ENCODE peak calls at places on chromosomes 12 and 14, in six cellular contexts. K is natural killer cell, M is bronchial epithelial cell, U is HFF-Myc, J is IMR-90, O is Calu3. P is an unnamed sample.

GRCh38 chr12:116043673-116044072 is 233.8 kb downstream of the MED13L start:
- DNase-seq in M (no peak), O (no peak), U (no peak), K (no peak), J (no peak), P (no peak)

GRCh38 chr14:105201928-105202513 is 20.9 kb upstream of the NUDT14 start:
- DNase-seq in K (no peak), M (no peak), O (no peak), U (no peak), J (no peak), P (no peak)

GRCh38 chr14:79573486-79573885 is 637.8 kb downstream of the DIO2 start:
- DNase-seq in K (no peak), O (no peak), U (no peak), J (peak; percentile 82), M (no peak), P (no peak)

GRCh38 chr12:48977290-48978281 is 536 bp upstream of the WNT1 start:
- DNase-seq in M (no peak), K (peak; percentile 87), U (no peak), J (peak; percentile 80), O (peak; percentile 69), P (peak; percentile 79)

GRCh38 chr14:36556811-36557433 is 25.5 kb downstream of the NKX2-8 start:
- DNase-seq in K (no peak), J (peak; percentile 7), O (peak; percentile 54), U (no peak), M (peak; percentile 22), P (no peak)

GRCh38 chr12:58920956-58921861 is 905 bp upstream of the LRIG3 start:
- DNase-seq in K (no peak), O (peak; percentile 53), J (no peak), U (no peak), M (no peak), P (no peak)

GRCh38 chr12:12319501-12320322 is 30.3 kb downstream of the MANSC1 start:
- DNase-seq in M (no peak), U (no peak), J (no peak), K (no peak), O (no peak), P (no peak)

GRCh38 chr12:111823891-111824290 is 18.1 kb upstream of the MAPKAPK5 start:
- DNase-seq in O (no peak), M (no peak), K (no peak), J (no peak), U (no peak), P (no peak)

GRCh38 chr12:61916856-61917255 is 343.3 kb upstream of the USP15 start:
- DNase-seq in M (peak; percentile 12), O (no peak), K (no peak), J (no peak), U (no peak), P (no peak)

GRCh38 chr12:55818140-55818728 is 393 bp downstream of the ORMDL2 start:
- DNase-seq in M (no peak), K (no peak), O (no peak), U (no peak), J (no peak), P (no peak)

GRCh38 chr12:6635856-6636521 is at the start of gene LPAR5:
- DNase-seq in M (peak; percentile 84), J (no peak), K (peak; percentile 31), U (no peak), O (peak; percentile 70), P (peak; percentile 61)

GRCh38 chr12:124422570-124423523 is 128.0 kb downstream of the RFLNA start:
- DNase-seq in K (no peak), M (peak; percentile 83), O (peak; percentile 85), J (peak; percentile 94), U (peak; percentile 77), P (no peak)

GRCh38 chr12:71415336-71416231 is 24.0 kb upstream of the LGR5 start:
- DNase-seq in M (peak; percentile 58), O (peak; percentile 56), K (no peak), J (peak; percentile 59), U (peak; percentile 37), P (no peak)

GRCh38 chr12:78036889-78037288 is 206.2 kb downstream of the NAV3 start:
- DNase-seq in M (no peak), O (no peak), K (no peak), J (no peak), U (no peak), P (no peak)

GRCh38 chr14:84006643-84007137 is 1523.3 kb upstream of the FLRT2 start:
- DNase-seq in K (no peak), O (no peak), J (no peak), U (no peak), M (no peak), P (no peak)
- TF ChIP-seq CTCF in K (no peak), O (no peak), J (peak; percentile 1), U (no peak), M (no peak), P (no peak)

DNA sequence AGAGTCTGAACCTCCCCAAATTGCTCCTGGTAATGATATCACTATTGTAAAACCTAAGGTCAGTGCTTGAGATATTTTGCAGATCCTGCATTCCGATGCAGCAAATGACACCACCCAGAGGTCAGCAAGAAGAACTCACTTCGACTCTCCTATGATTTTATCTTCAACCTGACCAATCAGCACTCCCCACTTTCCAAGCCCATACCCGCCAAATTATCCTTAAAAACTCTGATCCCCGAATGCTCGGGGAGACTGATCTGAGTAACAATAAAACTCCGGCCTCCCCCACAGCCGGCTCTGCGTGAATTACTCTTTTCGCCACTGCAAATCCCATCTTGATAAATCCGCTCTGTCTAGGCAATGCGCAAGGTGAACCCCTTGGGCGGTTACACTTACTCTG is 1.2 kb downstream of the NPC2 start:
- DNase-seq in J (peak; percentile 40), K (no peak), O (no peak), U (no peak), M (peak; percentile 49), P (no peak)
- TF ChIP-seq CTCF in J (peak; percentile 39), K (peak; percentile 10), O (no peak), U (no peak), M (peak; percentile 32), P (no peak)

DNA sequence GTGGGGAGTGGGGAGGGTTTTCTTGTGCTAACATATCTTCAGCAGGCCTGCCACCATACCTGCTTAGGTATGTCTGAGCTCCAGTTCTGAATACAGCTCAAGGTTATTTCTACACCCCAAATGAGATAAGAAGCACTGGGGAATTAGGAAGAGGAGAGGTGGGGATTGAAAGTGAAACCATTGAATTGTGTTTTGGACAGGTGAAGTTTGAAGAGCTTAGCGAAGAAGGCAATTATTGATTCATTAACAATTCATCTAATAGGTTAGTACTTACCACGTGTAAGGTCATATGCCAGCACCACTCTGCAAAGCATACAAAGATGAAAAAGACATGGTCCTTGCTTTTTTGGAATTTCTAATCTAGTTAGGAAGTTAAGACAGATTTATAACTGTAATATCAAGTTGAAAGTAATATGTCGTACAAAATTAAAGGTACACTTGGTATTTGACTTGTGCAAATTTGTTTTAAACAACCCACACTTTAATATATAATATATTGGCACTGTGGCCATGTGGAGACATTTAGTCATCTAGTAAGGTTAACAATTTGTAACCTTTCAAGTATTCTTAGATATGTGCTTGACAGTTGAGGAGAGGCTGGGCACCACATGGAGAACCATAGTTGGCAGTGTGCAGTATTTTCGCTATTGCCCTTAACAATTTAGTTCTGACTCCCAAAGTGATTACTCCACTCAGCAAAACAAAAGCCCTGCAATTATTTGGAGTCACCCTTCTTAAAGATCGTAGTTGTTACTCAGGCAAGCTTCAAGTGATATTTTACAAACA is 3.6 kb downstream of the SMCO3 start:
- DNase-seq in M (no peak), O (no peak), K (no peak), J (no peak), U (no peak), P (no peak)
- TF ChIP-seq CTCF in M (no peak), O (no peak), K (no peak), J (no peak), U (no peak), P (no peak)

GRCh38 chr14:99349721-99350495 is 77.9 kb upstream of the BCL11B start:
- DNase-seq in O (no peak), K (no peak), J (no peak), M (no peak), U (no peak), P (no peak)

GRCh38 chr14:99350751-99351150 is 78.8 kb upstream of the BCL11B start:
- DNase-seq in K (no peak), O (no peak), M (no peak), J (no peak), U (no peak), P (no peak)

GRCh38 chr14:99352688-99353280 is 80.8 kb upstream of the BCL11B start:
- DNase-seq in U (no peak), J (no peak), K (no peak), M (no peak), O (no peak), P (no peak)

GRCh38 chr14:99348816-99349609 is 77.0 kb upstream of the BCL11B start:
- DNase-seq in U (no peak), M (no peak), O (no peak), K (no peak), J (no peak), P (no peak)

GRCh38 chr14:99351166-99352007 is 79.4 kb upstream of the BCL11B start:
- DNase-seq in M (no peak), O (no peak), J (no peak), K (no peak), U (no peak), P (no peak)
- TF ChIP-seq CTCF in M (no peak), O (no peak), J (no peak), K (no peak), U (peak; percentile 3), P (no peak)

GRCh38 chr14:89955418-89956293 is at the start of gene TDP1:
- DNase-seq in K (peak; percentile 96), J (peak; percentile 92), U (peak; percentile 73), M (peak; percentile 89), O (peak; percentile 97), P (peak; percentile 75)
- TF ChIP-seq CTCF in K (no peak), J (peak; percentile 1), U (no peak), M (peak; percentile 11), O (peak; percentile 28), P (no peak)

P was measured in activated B cell treated with CpG ODN at 0.5 μM for 24 hours.